ENCODE peak calls at places on chromosomes 1 and 21, in ten cellular contexts. One of them, this sample, is unnamed. For H3K9me3, the result is how much of the 10 kb centered on the place peaks cover.

GRCh38 chr1:203129501-203130231 is 2.1 kb downstream of the ADORA1 start:
- DNase-seq in tibial artery: peak
- DNase-seq in colonic mucosa: no peak
- DNase-seq in HepG2: no peak
- DNase-seq in CD8-positive, alpha-beta memory T cell: peak
- DNase-seq in suprapubic skin: no peak
- DNase-seq in CD8-positive, alpha-beta T cell: peak
- DNase-seq in small intestine: no peak
- DNase-seq in fibroblast of lung: no peak
- DNase-seq in left lung: peak
- DNase-seq in this sample: no peak

GRCh38 chr1:56496861-56497772 is 82.2 kb downstream of the PLPP3 start:
- DNase-seq in fibroblast of lung: no peak
- DNase-seq in left lung: no peak
- DNase-seq in tibial artery: no peak
- DNase-seq in suprapubic skin: no peak
- DNase-seq in CD8-positive, alpha-beta T cell: no peak
- DNase-seq in HepG2: no peak
- DNase-seq in colonic mucosa: no peak
- DNase-seq in CD8-positive, alpha-beta memory T cell: no peak
- DNase-seq in small intestine: peak
- DNase-seq in this sample: no peak

GRCh38 chr1:102174259-102174863 is 177.6 kb upstream of the OLFM3 start:
- DNase-seq in CD8-positive, alpha-beta memory T cell: no peak
- DNase-seq in HepG2: peak
- DNase-seq in small intestine: peak
- DNase-seq in fibroblast of lung: no peak
- DNase-seq in colonic mucosa: peak
- DNase-seq in CD8-positive, alpha-beta T cell: no peak
- DNase-seq in left lung: no peak
- DNase-seq in suprapubic skin: no peak
- DNase-seq in tibial artery: no peak
- DNase-seq in this sample: no peak

GRCh38 chr21:46188226-46189212 is 4.3 kb upstream of the SPATC1L start:
- DNase-seq in HepG2: peak
- DNase-seq in small intestine: peak
- DNase-seq in suprapubic skin: no peak
- DNase-seq in left lung: no peak
- DNase-seq in fibroblast of lung: peak
- DNase-seq in colonic mucosa: peak
- DNase-seq in CD8-positive, alpha-beta memory T cell: peak
- DNase-seq in tibial artery: peak
- DNase-seq in CD8-positive, alpha-beta T cell: no peak
- DNase-seq in this sample: no peak

GRCh38 chr1:167447521-167448136 is 70.7 kb downstream of the CD247 start:
- DNase-seq in CD8-positive, alpha-beta memory T cell: peak
- DNase-seq in HepG2: no peak
- DNase-seq in tibial artery: no peak
- DNase-seq in left lung: peak
- DNase-seq in colonic mucosa: peak
- DNase-seq in small intestine: peak
- DNase-seq in CD8-positive, alpha-beta T cell: peak
- DNase-seq in fibroblast of lung: no peak
- DNase-seq in suprapubic skin: no peak
- DNase-seq in this sample: peak

GRCh38 chr1:211639500-211640361 is 35.7 kb downstream of the NEK2 start:
- DNase-seq in left lung: no peak
- DNase-seq in fibroblast of lung: peak
- DNase-seq in small intestine: no peak
- DNase-seq in colonic mucosa: no peak
- DNase-seq in tibial artery: peak
- DNase-seq in CD8-positive, alpha-beta memory T cell: no peak
- DNase-seq in HepG2: peak
- DNase-seq in CD8-positive, alpha-beta T cell: no peak
- DNase-seq in suprapubic skin: no peak
- DNase-seq in this sample: no peak

GRCh38 chr1:9561429-9561828 is 22.2 kb downstream of the SLC25A33 start:
- DNase-seq in CD8-positive, alpha-beta memory T cell: no peak
- DNase-seq in suprapubic skin: no peak
- DNase-seq in colonic mucosa: no peak
- DNase-seq in HepG2: no peak
- DNase-seq in fibroblast of lung: peak
- DNase-seq in left lung: no peak
- DNase-seq in tibial artery: no peak
- DNase-seq in small intestine: peak
- DNase-seq in CD8-positive, alpha-beta T cell: no peak
- DNase-seq in this sample: no peak

GRCh38 chr1:151372411-151372934 is at the start of gene SELENBP1:
- DNase-seq in CD8-positive, alpha-beta memory T cell: no peak
- DNase-seq in suprapubic skin: peak
- DNase-seq in HepG2: peak
- DNase-seq in small intestine: peak
- DNase-seq in left lung: peak
- DNase-seq in fibroblast of lung: peak
- DNase-seq in CD8-positive, alpha-beta T cell: no peak
- DNase-seq in tibial artery: peak
- DNase-seq in colonic mucosa: peak
- DNase-seq in this sample: peak

GRCh38 chr1:161772397-161772796 is 6.3 kb downstream of the ATF6 start:
- DNase-seq in CD8-positive, alpha-beta T cell: no peak
- DNase-seq in HepG2: no peak
- DNase-seq in CD8-positive, alpha-beta memory T cell: no peak
- DNase-seq in colonic mucosa: no peak
- DNase-seq in small intestine: no peak
- DNase-seq in fibroblast of lung: no peak
- DNase-seq in suprapubic skin: no peak
- DNase-seq in left lung: no peak
- DNase-seq in tibial artery: no peak
- DNase-seq in this sample: no peak

GRCh38 chr21:36784942-36785341 is 86.0 kb downstream of the SIM2 start:
- DNase-seq in CD8-positive, alpha-beta T cell: no peak
- DNase-seq in small intestine: no peak
- DNase-seq in tibial artery: no peak
- DNase-seq in colonic mucosa: no peak
- DNase-seq in HepG2: no peak
- DNase-seq in left lung: peak
- DNase-seq in suprapubic skin: no peak
- DNase-seq in CD8-positive, alpha-beta memory T cell: no peak
- DNase-seq in fibroblast of lung: no peak
- DNase-seq in this sample: no peak

DNA sequence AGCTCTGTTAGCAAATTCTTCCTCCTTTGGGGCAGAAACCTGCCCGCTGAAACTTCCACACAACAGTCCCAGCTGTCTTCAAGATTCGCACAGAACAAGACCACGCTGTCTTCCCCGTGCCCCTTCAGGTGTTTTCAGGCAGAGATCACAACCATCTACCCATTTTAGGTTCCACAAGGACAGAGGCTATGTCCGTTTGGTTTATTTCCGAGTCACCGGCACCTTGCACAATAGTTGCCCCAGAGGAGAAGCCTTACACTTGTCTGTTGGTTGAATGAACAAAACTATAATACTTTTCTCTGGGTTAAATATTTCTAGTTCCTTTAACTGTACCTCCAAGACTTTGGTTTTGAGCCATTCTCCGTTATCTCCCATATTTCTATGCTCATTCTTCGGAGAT is 69.3 kb upstream of the SLC2A1 start:
- DNase-seq in tibial artery: no peak
- DNase-seq in CD8-positive, alpha-beta T cell: no peak
- DNase-seq in colonic mucosa: no peak
- DNase-seq in left lung: no peak
- DNase-seq in small intestine: no peak
- DNase-seq in suprapubic skin: no peak
- DNase-seq in CD8-positive, alpha-beta memory T cell: no peak
- DNase-seq in fibroblast of lung: no peak
- DNase-seq in HepG2: no peak
- DNase-seq in this sample: no peak
- H3K9me3 ChIP-seq in tibial artery: under half
- H3K9me3 ChIP-seq in CD8-positive, alpha-beta T cell: under half
- H3K9me3 ChIP-seq in colonic mucosa: under half
- H3K9me3 ChIP-seq in left lung: under half
- H3K9me3 ChIP-seq in small intestine: under half
- H3K9me3 ChIP-seq in suprapubic skin: under half
- H3K9me3 ChIP-seq in CD8-positive, alpha-beta memory T cell: under half
- H3K9me3 ChIP-seq in fibroblast of lung: under half
- H3K9me3 ChIP-seq in HepG2: under half
- H3K9me3 ChIP-seq in this sample: under half

GRCh38 chr1:2857521-2857920 is 56.0 kb upstream of the TTC34 start:
- DNase-seq in left lung: no peak
- DNase-seq in suprapubic skin: no peak
- DNase-seq in small intestine: no peak
- DNase-seq in HepG2: no peak
- DNase-seq in colonic mucosa: no peak
- DNase-seq in tibial artery: no peak
- DNase-seq in CD8-positive, alpha-beta memory T cell: no peak
- DNase-seq in fibroblast of lung: no peak
- DNase-seq in CD8-positive, alpha-beta T cell: no peak
- DNase-seq in this sample: peak

GRCh38 chr1:2858676-2859075 is 57.2 kb upstream of the TTC34 start:
- DNase-seq in fibroblast of lung: no peak
- DNase-seq in CD8-positive, alpha-beta memory T cell: no peak
- DNase-seq in HepG2: no peak
- DNase-seq in suprapubic skin: no peak
- DNase-seq in left lung: no peak
- DNase-seq in colonic mucosa: no peak
- DNase-seq in tibial artery: no peak
- DNase-seq in CD8-positive, alpha-beta T cell: no peak
- DNase-seq in small intestine: no peak
- DNase-seq in this sample: no peak

GRCh38 chr1:2859881-2860430 is 58.5 kb upstream of the TTC34 start:
- DNase-seq in small intestine: no peak
- DNase-seq in tibial artery: no peak
- DNase-seq in HepG2: no peak
- DNase-seq in fibroblast of lung: no peak
- DNase-seq in CD8-positive, alpha-beta T cell: no peak
- DNase-seq in suprapubic skin: no peak
- DNase-seq in colonic mucosa: no peak
- DNase-seq in left lung: no peak
- DNase-seq in CD8-positive, alpha-beta memory T cell: no peak
- DNase-seq in this sample: peak

GRCh38 chr1:2860476-2861142 is 59.1 kb upstream of the TTC34 start:
- DNase-seq in fibroblast of lung: no peak
- DNase-seq in CD8-positive, alpha-beta T cell: no peak
- DNase-seq in CD8-positive, alpha-beta memory T cell: no peak
- DNase-seq in tibial artery: no peak
- DNase-seq in small intestine: no peak
- DNase-seq in suprapubic skin: no peak
- DNase-seq in colonic mucosa: no peak
- DNase-seq in HepG2: no peak
- DNase-seq in left lung: no peak
- DNase-seq in this sample: peak

DNA sequence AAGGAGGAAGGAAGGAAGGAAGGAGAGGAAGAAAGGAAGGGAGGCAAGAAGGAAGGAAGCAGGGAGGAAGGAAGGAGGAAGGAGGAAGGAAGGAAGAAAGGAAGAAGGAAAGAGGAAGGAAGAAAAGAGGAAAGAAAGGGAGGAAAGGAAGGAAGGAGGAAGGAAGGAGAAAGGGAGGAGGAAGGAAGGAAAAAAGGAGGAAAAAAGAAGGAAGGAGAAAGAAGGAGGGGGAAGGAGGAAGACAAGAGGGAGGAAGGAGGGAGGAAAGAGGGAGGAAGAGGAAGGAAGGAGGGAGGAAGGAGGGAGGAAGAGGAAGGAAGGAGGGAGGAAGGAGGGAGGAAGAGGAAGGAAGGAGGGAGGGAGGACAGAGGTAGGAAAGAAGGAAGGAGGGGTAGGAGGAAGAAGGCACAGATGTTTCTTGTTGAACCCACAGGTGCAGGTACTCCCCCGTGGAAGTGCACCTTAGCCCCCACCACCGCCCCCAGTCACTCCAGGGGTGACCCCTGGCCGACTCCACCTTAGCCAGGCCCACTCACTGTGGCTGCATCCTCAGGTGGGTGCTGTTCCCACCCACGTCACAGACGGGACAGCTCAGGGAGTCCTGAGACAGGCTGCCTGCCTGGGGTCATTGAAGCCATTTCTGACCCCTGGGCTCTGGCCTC is 57.9 kb upstream of the TTC34 start:
- DNase-seq in suprapubic skin: no peak
- DNase-seq in fibroblast of lung: no peak
- DNase-seq in CD8-positive, alpha-beta T cell: no peak
- DNase-seq in colonic mucosa: no peak
- DNase-seq in tibial artery: no peak
- DNase-seq in HepG2: no peak
- DNase-seq in small intestine: no peak
- DNase-seq in CD8-positive, alpha-beta memory T cell: no peak
- DNase-seq in left lung: no peak
- DNase-seq in this sample: peak
- H3K9me3 ChIP-seq in suprapubic skin: under half
- H3K9me3 ChIP-seq in fibroblast of lung: under half
- H3K9me3 ChIP-seq in CD8-positive, alpha-beta T cell: under half
- H3K9me3 ChIP-seq in colonic mucosa: under half
- H3K9me3 ChIP-seq in tibial artery: under half
- H3K9me3 ChIP-seq in HepG2: under half
- H3K9me3 ChIP-seq in small intestine: under half
- H3K9me3 ChIP-seq in CD8-positive, alpha-beta memory T cell: under half
- H3K9me3 ChIP-seq in left lung: under half
- H3K9me3 ChIP-seq in this sample: under half

DNA sequence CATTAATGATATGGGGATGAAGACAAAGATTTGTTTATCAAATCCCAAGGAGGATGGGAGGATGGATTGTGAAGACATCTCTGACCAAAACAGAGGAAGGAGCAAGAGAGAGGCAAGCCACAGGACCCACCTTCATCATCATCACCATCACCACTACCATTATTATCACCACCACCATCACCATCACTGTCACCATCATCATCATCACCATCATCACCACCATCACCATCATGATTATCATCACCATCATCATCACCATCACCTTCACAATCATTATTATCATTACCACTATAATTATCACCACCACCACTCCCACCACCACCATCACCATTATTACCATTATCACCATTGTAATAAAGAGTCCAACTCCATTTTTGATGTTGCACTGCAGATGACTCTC is 482.5 kb downstream of the PTPRU start:
- DNase-seq in fibroblast of lung: no peak
- DNase-seq in colonic mucosa: no peak
- DNase-seq in HepG2: no peak
- DNase-seq in tibial artery: no peak
- DNase-seq in CD8-positive, alpha-beta T cell: no peak
- DNase-seq in left lung: no peak
- DNase-seq in CD8-positive, alpha-beta memory T cell: no peak
- DNase-seq in suprapubic skin: no peak
- DNase-seq in small intestine: no peak
- DNase-seq in this sample: no peak
- H3K9me3 ChIP-seq in fibroblast of lung: under half
- H3K9me3 ChIP-seq in colonic mucosa: under half
- H3K9me3 ChIP-seq in HepG2: under half
- H3K9me3 ChIP-seq in tibial artery: under half
- H3K9me3 ChIP-seq in CD8-positive, alpha-beta T cell: under half
- H3K9me3 ChIP-seq in left lung: under half
- H3K9me3 ChIP-seq in CD8-positive, alpha-beta memory T cell: under half
- H3K9me3 ChIP-seq in suprapubic skin: under half
- H3K9me3 ChIP-seq in small intestine: under half
- H3K9me3 ChIP-seq in this sample: under half

DNA sequence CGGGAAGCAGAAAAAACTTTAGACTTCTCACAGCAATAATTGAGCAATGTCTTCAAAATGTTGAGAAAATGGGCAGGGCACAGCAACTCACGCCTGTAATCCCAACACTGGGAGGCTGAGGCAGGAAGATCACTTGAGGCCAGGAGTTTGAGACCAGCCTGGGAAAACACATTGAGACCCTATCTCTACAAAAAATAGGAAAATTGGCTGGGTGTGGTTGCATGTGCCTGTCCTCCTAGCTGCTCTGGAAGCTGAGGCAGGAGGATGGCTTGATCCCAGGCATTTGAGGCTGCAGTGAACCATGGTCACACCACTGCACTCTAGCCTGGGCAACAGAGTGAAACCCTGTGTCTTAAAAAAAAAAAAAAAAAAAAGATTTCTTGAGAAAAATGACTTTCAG is 7.8 kb upstream of the ZFP69 start:
- DNase-seq in CD8-positive, alpha-beta T cell: no peak
- DNase-seq in fibroblast of lung: no peak
- DNase-seq in HepG2: no peak
- DNase-seq in tibial artery: no peak
- DNase-seq in CD8-positive, alpha-beta memory T cell: no peak
- DNase-seq in colonic mucosa: no peak
- DNase-seq in left lung: no peak
- DNase-seq in small intestine: no peak
- DNase-seq in suprapubic skin: no peak
- DNase-seq in this sample: no peak
- H3K9me3 ChIP-seq in CD8-positive, alpha-beta T cell: half or more
- H3K9me3 ChIP-seq in fibroblast of lung: under half
- H3K9me3 ChIP-seq in HepG2: half or more
- H3K9me3 ChIP-seq in tibial artery: half or more
- H3K9me3 ChIP-seq in CD8-positive, alpha-beta memory T cell: under half
- H3K9me3 ChIP-seq in colonic mucosa: under half
- H3K9me3 ChIP-seq in left lung: under half
- H3K9me3 ChIP-seq in small intestine: under half
- H3K9me3 ChIP-seq in suprapubic skin: under half
- H3K9me3 ChIP-seq in this sample: half or more